ENCODE peak calls at places on chromosomes 4 and X, in four cellular contexts. V is amniotic stem cell, U is prostate gland, C is GM23248. Q is an unnamed sample.

GRCh38 chr4:173528378-173529321 is 1.4 kb downstream of the HAND2 start:
- DNase-seq in V (no peak), U (no peak), C (peak; percentile 71), Q (no peak)

GRCh38 chr4:166197166-166197565 is 324.1 kb downstream of the TLL1 start:
- DNase-seq in V (no peak), U (no peak), C (no peak), Q (peak; percentile 26)

GRCh38 chr4:162839814-162840213 is 326.9 kb downstream of the NAF1 start:
- DNase-seq in V (no peak), U (no peak), C (no peak), Q (no peak)

GRCh38 chr4:113674251-113674650 is 87.3 kb downstream of the CAMK2D start:
- DNase-seq in V (no peak), U (peak; percentile 9), C (peak; percentile 10), Q (no peak)

GRCh38 chr4:26050212-26050643 is 136.2 kb downstream of the SMIM20 start:
- DNase-seq in V (no peak), U (no peak), C (no peak), Q (no peak)

GRCh38 chr4:39514888-39515401 is 12.3 kb downstream of the UGDH start:
- DNase-seq in V (no peak), U (peak; percentile 38), C (peak; percentile 38), Q (peak; percentile 27)

GRCh38 chrX:136608295-136608933 is 39.5 kb upstream of the CD40LG start:
- DNase-seq in V (no peak), U (no peak), C (peak; percentile 39), Q (peak; percentile 49)

GRCh38 chr4:1239141-1239948 is 9.6 kb downstream of the CTBP1 start:
- DNase-seq in V (no peak), U (no peak), C (no peak), Q (no peak)

GRCh38 chr4:41427306-41427882 is 110.6 kb upstream of the LIMCH1 start:
- DNase-seq in V (no peak), U (no peak), C (no peak), Q (no peak)

GRCh38 chrX:71440401-71440800 is 74.2 kb downstream of the TAF1 start:
- DNase-seq in V (no peak), U (no peak), C (no peak), Q (no peak)

GRCh38 chrX:150690126-150690525 is 3.1 kb upstream of the MTMR1 start:
- DNase-seq in V (peak; percentile 15), U (no peak), C (peak; percentile 91), Q (peak; percentile 99)

GRCh38 chr4:96166806-96167205 is 326.9 kb downstream of the PDHA2 start:
- DNase-seq in V (no peak), U (no peak), C (no peak), Q (peak; percentile 20)

GRCh38 chrX:72208126-72208525 is 26.6 kb downstream of the PIN4 start:
- DNase-seq in V (no peak), U (no peak), C (peak; percentile 56), Q (no peak)

GRCh38 chrX:51892921-51893745 is at the start of gene MAGED1:
- DNase-seq in V (peak; percentile 78), U (peak; percentile 89), C (peak; percentile 92), Q (peak; percentile 95)

Q was measured in M059J.